ENCODE peak calls at places on chromosomes 11 and 22, in six cellular contexts. I is AG08396, T is kidney tubule cell, X is T-helper 2 cell, Z is dorsolateral prefrontal cortex, O is GM10248. E is an unnamed sample.

GRCh38 chr11:74739546-74740270 is 8.5 kb upstream of the CHRDL2 start:
- DNase-seq in I (peak; percentile 86), T (peak; percentile 64), X (peak; percentile 51), Z (no peak), O (peak; percentile 76), E (peak; percentile 75)

GRCh38 chr11:120929664-120930154 is 94.2 kb upstream of the TBCEL start:
- DNase-seq in I (peak; percentile 48), T (peak; percentile 47), X (peak; percentile 53), Z (no peak), O (peak; percentile 77), E (peak; percentile 70)

GRCh38 chr11:61830318-61831105 is 2.4 kb downstream of the FADS2 start:
- DNase-seq in I (peak; percentile 59), T (no peak), X (peak; percentile 21), Z (no peak), O (no peak), E (no peak)

GRCh38 chr22:44765571-44766285 is 13.4 kb downstream of the ARHGAP8 start:
- DNase-seq in I (no peak), T (no peak), X (no peak), Z (no peak), O (no peak), E (no peak)

GRCh38 chr22:43292633-43293025 is 50.5 kb downstream of the SCUBE1 start:
- DNase-seq in I (no peak), T (no peak), X (no peak), Z (no peak), O (no peak), E (no peak)

GRCh38 chr11:110173775-110174644 is 80.8 kb downstream of the ZC3H12C start:
- DNase-seq in I (peak; percentile 57), T (peak; percentile 79), X (peak; percentile 72), Z (peak; percentile 49), O (peak; percentile 55), E (peak; percentile 62)

GRCh38 chr11:75351541-75352416 is at the start of gene ARRB1:
- DNase-seq in I (peak; percentile 82), T (peak; percentile 44), X (peak; percentile 85), Z (no peak), O (peak; percentile 60), E (peak; percentile 75)

GRCh38 chr22:31162015-31162765 is 2.2 kb downstream of the RNF185 start:
- DNase-seq in I (no peak), T (peak; percentile 53), X (no peak), Z (no peak), O (no peak), E (no peak)

GRCh38 chr11:2412323-2412722 is 11.8 kb downstream of the TSSC4 start:
- DNase-seq in I (no peak), T (no peak), X (no peak), Z (no peak), O (no peak), E (no peak)

GRCh38 chr22:44497218-44497903 is 672 bp downstream of the RTL6 start:
- DNase-seq in I (peak; percentile 55), T (peak; percentile 41), X (no peak), Z (no peak), O (peak; percentile 43), E (no peak)

GRCh38 chr11:48177661-48178060 is 38.9 kb upstream of the OR4B1 start:
- DNase-seq in I (no peak), T (no peak), X (no peak), Z (no peak), O (no peak), E (no peak)

GRCh38 chr11:80239217-80239616 is 798.4 kb upstream of the TENM4 start:
- DNase-seq in I (no peak), T (no peak), X (no peak), Z (no peak), O (no peak), E (no peak)

GRCh38 chr11:117700551-117700950 is 96.5 kb downstream of the DSCAML1 start:
- DNase-seq in I (no peak), T (no peak), X (no peak), Z (no peak), O (no peak), E (no peak)

GRCh38 chr11:57619331-57619730 is 21.8 kb downstream of the SERPING1 start:
- DNase-seq in I (no peak), T (no peak), X (no peak), Z (no peak), O (no peak), E (no peak)